ENCODE peak calls at places on chromosomes 3 and 15, in five cellular contexts. V, H, R, I and F are unnamed samples. For H3K36me3 and H3K4me1, the result is how much of the 10 kb centered on the place peaks cover.

GRCh38 chr15:70160803-70161565 is 63.3 kb upstream of the TLE3 start:
- DNase-seq in V (no peak), H (peak), R (no peak), I (no peak), F (no peak)

GRCh38 chr15:31474059-31474868 is 147.6 kb downstream of the KLF13 start:
- DNase-seq in V (no peak), H (no peak), R (no peak), I (no peak), F (peak)

GRCh38 chr3:189786479-189787064 is 155.4 kb downstream of the TP63 start:
- DNase-seq in V (no peak), H (no peak), R (no peak), I (peak), F (no peak)

GRCh38 chr3:38738630-38739395 is 77.2 kb downstream of the SCN10A start:
- DNase-seq in V (peak), H (no peak), R (peak), I (peak), F (peak)

GRCh38 chr15:38991126-38991525 is 426.5 kb upstream of the RASGRP1 start:
- DNase-seq in V (peak), H (no peak), R (peak), I (peak), F (no peak)

GRCh38 chr15:56835598-56836275 is 82.7 kb upstream of the TCF12 start:
- DNase-seq in V (no peak), H (no peak), R (no peak), I (no peak), F (no peak)

GRCh38 chr15:67746450-67746849 is 78.9 kb upstream of the SKOR1 start:
- DNase-seq in V (no peak), H (no peak), R (no peak), I (peak), F (no peak)

GRCh38 chr3:163863146-163863545 is 1215.2 kb downstream of the SI start:
- DNase-seq in V (no peak), H (no peak), R (no peak), I (peak), F (no peak)

GRCh38 chr3:151559736-151560135 is 98.9 kb upstream of the IGSF10 start:
- DNase-seq in V (no peak), H (no peak), R (no peak), I (no peak), F (no peak)

GRCh38 chr3:194178128-194178527 is 42.2 kb downstream of the HES1 start:
- DNase-seq in V (no peak), H (no peak), R (no peak), I (no peak), F (no peak)

GRCh38 chr3:124362418-124362817 is 367.8 kb upstream of the UMPS start:
- DNase-seq in V (no peak), H (no peak), R (no peak), I (no peak), F (no peak)

GRCh38 chr3:98246142-98246541 is 17.9 kb upstream of the OR5H6 start:
- DNase-seq in V (no peak), H (no peak), R (no peak), I (peak), F (no peak)
- H3K4me3 ChIP-seq in V (no peak), H (no peak), R (no peak), I (no peak), F (no peak)

GRCh38 chr3:111951032-111951431 is 27.8 kb upstream of the ABHD10 start:
- DNase-seq in V (no peak), H (no peak), R (no peak), I (no peak), F (no peak)

GRCh38 chr3:111949712-111950111 is 29.1 kb upstream of the ABHD10 start:
- DNase-seq in V (no peak), H (no peak), R (no peak), I (no peak), F (no peak)

GRCh38 chr3:111944377-111944776 is 34.4 kb upstream of the ABHD10 start:
- DNase-seq in V (peak), H (no peak), R (no peak), I (peak), F (no peak)

GRCh38 chr3:111943533-111943932 is 35.3 kb upstream of the ABHD10 start:
- DNase-seq in V (peak), H (no peak), R (no peak), I (peak), F (no peak)

DNA sequence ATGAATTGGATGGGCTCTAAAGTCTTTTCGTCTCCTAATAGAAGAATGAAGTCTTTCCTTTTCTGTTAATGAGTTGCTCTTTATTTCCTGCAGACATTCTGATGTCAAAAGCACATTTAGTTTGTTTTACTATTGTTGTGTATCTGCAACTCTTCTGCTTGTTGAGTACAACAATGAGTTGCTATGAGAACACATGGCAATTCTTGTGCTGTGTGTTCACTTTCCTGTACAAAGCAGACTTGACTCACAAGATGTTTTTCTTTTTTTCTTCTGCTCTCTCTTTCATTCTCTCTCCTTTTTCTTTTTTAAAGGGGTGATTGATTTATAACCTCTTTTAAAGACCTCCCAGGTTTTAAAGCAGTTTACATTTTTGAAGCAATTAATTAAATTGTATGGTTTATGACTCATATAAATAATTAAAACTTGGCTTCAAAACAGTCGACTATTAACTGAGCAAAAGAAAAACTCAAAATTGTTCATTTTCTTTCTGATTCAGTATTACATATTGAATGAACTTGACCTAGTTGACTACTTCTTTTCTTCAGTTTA is 31.6 kb upstream of the ABHD10 start:
- DNase-seq in V (peak), H (no peak), R (no peak), I (no peak), F (no peak)
- H3K36me3 ChIP-seq in V (under half), H (under half), R (under half), I (half or more), F (under half)

DNA sequence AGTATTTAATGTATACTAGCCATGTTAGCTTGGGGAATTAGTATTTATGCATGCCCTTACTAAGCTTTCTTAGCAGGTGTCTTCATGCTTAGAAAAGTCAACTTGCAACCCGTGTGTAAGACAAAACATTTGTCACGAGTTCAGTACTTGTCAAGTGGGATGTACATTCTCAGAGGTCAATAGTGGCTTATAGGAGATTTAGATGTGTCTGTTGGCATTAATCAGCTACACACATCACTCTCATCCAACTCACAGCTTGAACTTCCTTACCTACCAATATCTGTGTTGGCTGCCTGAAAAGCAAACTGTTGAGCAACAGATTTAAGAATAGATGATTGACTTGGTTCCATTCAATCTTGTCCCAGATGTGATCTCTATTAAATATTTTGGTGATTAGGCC is 109.5 kb downstream of the ROBO2 start:
- DNase-seq in V (no peak), H (no peak), R (no peak), I (no peak), F (no peak)
- H3K4me1 ChIP-seq in V (under half), H (under half), R (under half), I (under half), F (under half)

GRCh38 chr3:3800076-3800448 is 831 bp downstream of the LRRN1 start:
- DNase-seq in V (no peak), H (peak), R (no peak), I (no peak), F (peak)
- H3K4me3 ChIP-seq in V (no peak), H (peak), R (no peak), I (no peak), F (no peak)

GRCh38 chr3:169787120-169787519 is 13.9 kb downstream of the MYNN start:
- DNase-seq in V (no peak), H (no peak), R (no peak), I (no peak), F (no peak)

GRCh38 chr3:169792359-169792758 is 19.2 kb downstream of the MYNN start:
- DNase-seq in V (no peak), H (no peak), R (no peak), I (no peak), F (no peak)

GRCh38 chr3:169790687-169791429 is 17.7 kb downstream of the MYNN start:
- DNase-seq in V (no peak), H (no peak), R (no peak), I (peak), F (no peak)

DNA sequence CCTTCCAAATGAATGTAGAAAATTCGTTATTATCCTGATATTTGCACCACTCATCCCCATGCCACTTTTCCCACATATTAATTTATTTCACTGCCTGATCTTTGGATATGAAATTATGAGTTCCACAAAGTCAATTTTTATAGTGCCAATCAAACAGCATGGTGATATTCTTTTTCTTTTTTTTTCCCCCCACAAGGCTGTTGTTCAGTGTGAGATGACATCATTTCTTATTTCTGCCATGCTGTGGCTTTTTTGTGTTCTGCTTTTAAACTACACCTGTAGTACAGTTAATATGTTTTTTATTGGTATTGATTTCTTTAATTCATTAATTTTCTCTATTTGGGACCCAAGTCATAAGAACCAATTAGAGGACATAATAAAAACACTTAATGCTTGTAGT is 14.6 kb downstream of the MYNN start:
- DNase-seq in V (no peak), H (no peak), R (no peak), I (no peak), F (no peak)
- H3K36me3 ChIP-seq in V (under half), H (half or more), R (under half), I (half or more), F (under half)